ENCODE peak calls at places on chromosomes 1 and 21, in eight cellular contexts. V is upper lobe of right lung, F is HEK293T, T is Right ventricle myocardium superior, B is GM06990, L is iris pigment epithelial cell, D is ureter, N is astrocyte of the spinal cord. M is an unnamed sample.

GRCh38 chr21:41926068-41926806 is 27.6 kb downstream of the C2CD2 start:
- DNase-seq in V (no peak), F (no peak), T (no peak), B (peak; percentile 49), L (peak; percentile 82), D (no peak), N (peak; percentile 73), M (peak; percentile 47)

GRCh38 chr1:78075621-78076020 is 29.9 kb downstream of the GIPC2 start:
- DNase-seq in V (no peak), F (no peak), T (no peak), B (no peak), L (no peak), D (no peak), N (no peak), M (no peak)

GRCh38 chr1:25538165-25538860 is 5.1 kb upstream of the LDLRAP1 start:
- DNase-seq in V (no peak), F (no peak), T (no peak), B (no peak), L (no peak), D (no peak), N (no peak), M (no peak)

GRCh38 chr1:224433671-224434446 is 738 bp downstream of the WDR26 start:
- DNase-seq in V (peak; percentile 78), F (peak; percentile 36), T (peak; percentile 59), B (peak; percentile 48), L (peak; percentile 41), D (peak; percentile 57), N (no peak), M (peak; percentile 33)

GRCh38 chr1:231383159-231383855 is 38.8 kb downstream of the EGLN1 start:
- DNase-seq in V (no peak), F (no peak), T (no peak), B (no peak), L (no peak), D (no peak), N (no peak), M (peak; percentile 40)

GRCh38 chr1:177640687-177641086 is 329.2 kb downstream of the SEC16B start:
- DNase-seq in V (no peak), F (no peak), T (no peak), B (no peak), L (no peak), D (no peak), N (no peak), M (peak; percentile 13)

GRCh38 chr1:63411081-63411480 is 43.7 kb downstream of the ALG6 start:
- DNase-seq in V (no peak), F (no peak), T (no peak), B (no peak), L (no peak), D (no peak), N (no peak), M (no peak)

GRCh38 chr21:39125752-39126485 is 57.3 kb downstream of the PSMG1 start:
- DNase-seq in V (no peak), F (peak; percentile 64), T (no peak), B (no peak), L (peak; percentile 81), D (peak; percentile 64), N (peak; percentile 72), M (peak; percentile 42)

GRCh38 chr1:78497196-78497595 is 6.4 kb downstream of the PTGFR start:
- DNase-seq in V (no peak), F (no peak), T (no peak), B (no peak), L (no peak), D (no peak), N (no peak), M (no peak)

GRCh38 chr1:226549937-226550670 is 1.5 kb downstream of the STUM start:
- DNase-seq in V (no peak), F (no peak), T (peak; percentile 66), B (no peak), L (no peak), D (peak; percentile 74), N (no peak), M (peak; percentile 32)

GRCh38 chr1:182995894-182996293 is 27.3 kb upstream of the LAMC1 start:
- DNase-seq in V (no peak), F (no peak), T (no peak), B (no peak), L (no peak), D (no peak), N (no peak), M (no peak)

GRCh38 chr1:205013683-205014367 is 29.2 kb upstream of the CNTN2 start:
- DNase-seq in V (no peak), F (no peak), T (peak; percentile 51), B (no peak), L (peak; percentile 7), D (peak; percentile 53), N (no peak), M (no peak)

GRCh38 chr1:20493839-20494608 is 8.0 kb upstream of the CAMK2N1 start:
- DNase-seq in V (peak; percentile 89), F (peak; percentile 82), T (peak; percentile 92), B (peak; percentile 56), L (peak; percentile 84), D (peak; percentile 92), N (peak; percentile 89), M (peak; percentile 85)

GRCh38 chr1:165403835-165404482 is 41.0 kb downstream of the RXRG start:
- DNase-seq in V (no peak), F (peak; percentile 73), T (no peak), B (peak; percentile 12), L (peak; percentile 16), D (no peak), N (no peak), M (peak; percentile 25)

GRCh38 chr1:210222288-210223006 is 10.1 kb upstream of the SERTAD4 start:
- DNase-seq in V (no peak), F (peak; percentile 56), T (no peak), B (no peak), L (no peak), D (no peak), N (no peak), M (no peak)

GRCh38 chr1:182227864-182228547 is 163.6 kb downstream of the GLUL start:
- DNase-seq in V (no peak), F (no peak), T (no peak), B (no peak), L (no peak), D (no peak), N (no peak), M (no peak)